ENCODE peak calls at places on chromosome 17, in four cellular contexts. K, V, R and S are unnamed samples.

GRCh38 chr17:2227025-2227699 is 76.4 kb downstream of the SMG6 start:
- DNase-seq in K (no peak), V (no peak), R (peak), S (no peak)

GRCh38 chr17:19727466-19728113 is 11.2 kb upstream of the SLC47A2 start:
- DNase-seq in K (no peak), V (peak), R (no peak), S (peak)

GRCh38 chr17:67992541-67993152 is 3.6 kb downstream of the C17orf58 start:
- DNase-seq in K (no peak), V (no peak), R (no peak), S (no peak)

GRCh38 chr17:79920751-79921410 is 81.6 kb upstream of the CBX4 start:
- DNase-seq in K (no peak), V (no peak), R (no peak), S (no peak)

GRCh38 chr17:8855477-8856204 is 11.8 kb downstream of the PIK3R6 start:
- DNase-seq in K (no peak), V (no peak), R (no peak), S (no peak)

GRCh38 chr17:17391575-17392370 is 85.0 kb upstream of the MED9 start:
- DNase-seq in K (no peak), V (no peak), R (no peak), S (no peak)

GRCh38 chr17:56112086-56112485 is 41.2 kb upstream of the ANKFN1 start:
- DNase-seq in K (no peak), V (no peak), R (no peak), S (no peak)

GRCh38 chr17:46136820-46137219 is 56.4 kb downstream of the KANSL1 start:
- DNase-seq in K (no peak), V (no peak), R (peak), S (no peak)

GRCh38 chr17:80922580-80923160 is 69.0 kb upstream of the CHMP6 start:
- DNase-seq in K (no peak), V (no peak), R (peak), S (peak)

GRCh38 chr17:55098765-55099164 is 130.2 kb downstream of the STXBP4 start:
- DNase-seq in K (no peak), V (no peak), R (no peak), S (no peak)

GRCh38 chr17:19876524-19877161 is 8.9 kb upstream of the ULK2 start:
- DNase-seq in K (no peak), V (peak), R (no peak), S (peak)

GRCh38 chr17:28100936-28101335 is 58.5 kb downstream of the NLK start:
- DNase-seq in K (no peak), V (no peak), R (no peak), S (no peak)

GRCh38 chr17:72383053-72383847 is 262.4 kb downstream of the SOX9 start:
- DNase-seq in K (no peak), V (no peak), R (no peak), S (no peak)

GRCh38 chr17:34565715-34566114 is 13.7 kb upstream of the TMEM132E start:
- DNase-seq in K (no peak), V (no peak), R (no peak), S (no peak)

GRCh38 chr17:17935321-17936271 is 36.6 kb downstream of the TOM1L2 start:
- DNase-seq in K (peak), V (peak), R (no peak), S (peak)

GRCh38 chr17:47615766-47616424 is 33.8 kb upstream of the KPNB1 start:
- DNase-seq in K (peak), V (no peak), R (peak), S (no peak)

GRCh38 chr17:58525239-58525638 is 10.8 kb upstream of the MTMR4 start:
- DNase-seq in K (no peak), V (peak), R (no peak), S (peak)

GRCh38 chr17:42422412-42422957 is 571 bp downstream of the CAVIN1 start:
- DNase-seq in K (no peak), V (no peak), R (peak), S (peak)

GRCh38 chr17:47066095-47066494 is 87.0 kb upstream of the RPRML start:
- DNase-seq in K (peak), V (no peak), R (no peak), S (no peak)

GRCh38 chr17:3892095-3892998 is 506 bp downstream of the CAMKK1 start:
- DNase-seq in K (peak), V (peak), R (peak), S (peak)

GRCh38 chr17:2158011-2158410 is 103.1 kb downstream of the HIC1 start:
- DNase-seq in K (no peak), V (peak), R (no peak), S (peak)

GRCh38 chr17:48439875-48440505 is 10.0 kb upstream of the SKAP1 start:
- DNase-seq in K (no peak), V (no peak), R (no peak), S (no peak)

GRCh38 chr17:57050303-57050702 is 34.7 kb upstream of the AKAP1 start:
- DNase-seq in K (no peak), V (no peak), R (no peak), S (no peak)

GRCh38 chr17:81150379-81151038 is 14.8 kb upstream of the PVALEF start:
- DNase-seq in K (no peak), V (no peak), R (no peak), S (no peak)

GRCh38 chr17:16465861-16466338 is 26.1 kb downstream of the LRRC75A start:
- DNase-seq in K (no peak), V (no peak), R (no peak), S (no peak)

GRCh38 chr17:50051082-50051576 is 4.8 kb upstream of the ITGA3 start:
- DNase-seq in K (peak), V (no peak), R (no peak), S (no peak)

GRCh38 chr17:50890675-50891516 is 24.7 kb upstream of the TOB1 start:
- DNase-seq in K (peak), V (no peak), R (no peak), S (no peak)

GRCh38 chr17:80981062-80981902 is 10.4 kb upstream of the CHMP6 start:
- DNase-seq in K (no peak), V (no peak), R (peak), S (no peak)

GRCh38 chr17:19641687-19642372 is 6.7 kb upstream of the ALDH3A2 start:
- DNase-seq in K (no peak), V (no peak), R (no peak), S (no peak)

GRCh38 chr17:82317394-82318168 is at the start of gene CD7:
- DNase-seq in K (no peak), V (no peak), R (no peak), S (no peak)

GRCh38 chr17:33127706-33128105 is 136.1 kb downstream of the SPACA3 start:
- DNase-seq in K (no peak), V (no peak), R (no peak), S (no peak)

GRCh38 chr17:17350491-17351355 is 47.5 kb downstream of the NT5M start:
- DNase-seq in K (peak), V (no peak), R (no peak), S (no peak)

GRCh38 chr17:6507535-6507934 is 48.8 kb downstream of the PITPNM3 start:
- DNase-seq in K (peak), V (no peak), R (no peak), S (peak)

GRCh38 chr17:56653877-56654276 is 60.4 kb downstream of the NOG start:
- DNase-seq in K (peak), V (no peak), R (peak), S (no peak)

GRCh38 chr17:51439395-51440229 is 179.3 kb downstream of the UTP18 start:
- DNase-seq in K (no peak), V (no peak), R (no peak), S (no peak)

GRCh38 chr17:42675984-42676423 is 790 bp downstream of the PLEKHH3 start:
- DNase-seq in K (peak), V (no peak), R (peak), S (peak)

GRCh38 chr17:72618018-72618509 is 474.4 kb downstream of the SLC39A11 start:
- DNase-seq in K (no peak), V (no peak), R (peak), S (no peak)

GRCh38 chr17:45841883-45842525 is 2.7 kb upstream of the SPPL2C start:
- DNase-seq in K (no peak), V (no peak), R (no peak), S (no peak)

GRCh38 chr17:69175812-69176517 is 34.3 kb upstream of the ABCA6 start:
- DNase-seq in K (peak), V (no peak), R (no peak), S (no peak)

GRCh38 chr17:40340327-40340726 is 24.2 kb downstream of the GJD3 start:
- DNase-seq in K (no peak), V (no peak), R (no peak), S (no peak)

GRCh38 chr17:40341808-40342574 is 22.5 kb downstream of the GJD3 start:
- DNase-seq in K (peak), V (peak), R (peak), S (peak)

GRCh38 chr17:40339068-40339699 is 25.4 kb downstream of the GJD3 start:
- DNase-seq in K (no peak), V (no peak), R (no peak), S (no peak)

GRCh38 chr17:40342575-40343058 is 21.9 kb downstream of the GJD3 start:
- DNase-seq in K (no peak), V (no peak), R (no peak), S (no peak)

GRCh38 chr17:40340880-40341807 is 23.4 kb downstream of the GJD3 start:
- DNase-seq in K (peak), V (peak), R (peak), S (peak)
- TF ChIP-seq EP300 in K (no peak), V (peak), R (peak), S (no peak)

GRCh38 chr17:30187528-30187927 is 48.0 kb downstream of the SLC6A4 start:
- DNase-seq in K (no peak), V (no peak), R (no peak), S (no peak)
- TF ChIP-seq EP300 in K (no peak), V (no peak), R (no peak), S (no peak)

DNA sequence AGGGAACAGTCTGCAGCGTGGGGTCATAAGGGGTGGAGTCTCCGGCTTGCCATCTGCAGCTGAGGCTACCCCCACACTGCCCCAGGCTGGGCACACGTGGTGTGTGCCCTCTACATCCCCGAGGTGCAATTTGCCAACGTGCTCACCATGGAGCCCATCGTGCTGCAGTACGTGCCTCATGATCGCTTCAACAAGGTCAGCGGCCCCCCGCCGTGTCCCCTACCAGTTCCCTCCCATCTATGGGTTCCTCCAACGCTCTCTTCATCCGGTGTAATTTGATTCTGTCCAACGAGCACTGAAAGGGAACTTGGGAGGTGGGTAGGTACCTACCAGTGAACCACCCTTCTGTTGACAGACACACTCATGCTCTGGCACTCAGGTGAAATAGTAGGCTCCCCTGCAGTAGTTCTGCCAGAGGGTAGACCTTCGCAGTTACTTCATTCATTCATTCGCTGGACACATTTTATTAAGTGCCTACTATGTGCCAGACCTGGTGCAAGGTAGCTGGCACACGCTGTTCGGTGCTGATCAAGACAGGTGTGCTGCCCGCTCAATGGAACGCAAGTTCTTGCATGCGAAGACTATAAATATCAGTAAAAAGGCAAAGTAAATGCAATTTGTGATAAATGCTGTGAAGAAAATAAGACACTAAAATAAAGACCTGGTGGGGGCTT is 2.7 kb downstream of the MLLT6 start:
- DNase-seq in K (no peak), V (no peak), R (no peak), S (no peak)
- TF ChIP-seq EP300 in K (no peak), V (no peak), R (no peak), S (no peak)

DNA sequence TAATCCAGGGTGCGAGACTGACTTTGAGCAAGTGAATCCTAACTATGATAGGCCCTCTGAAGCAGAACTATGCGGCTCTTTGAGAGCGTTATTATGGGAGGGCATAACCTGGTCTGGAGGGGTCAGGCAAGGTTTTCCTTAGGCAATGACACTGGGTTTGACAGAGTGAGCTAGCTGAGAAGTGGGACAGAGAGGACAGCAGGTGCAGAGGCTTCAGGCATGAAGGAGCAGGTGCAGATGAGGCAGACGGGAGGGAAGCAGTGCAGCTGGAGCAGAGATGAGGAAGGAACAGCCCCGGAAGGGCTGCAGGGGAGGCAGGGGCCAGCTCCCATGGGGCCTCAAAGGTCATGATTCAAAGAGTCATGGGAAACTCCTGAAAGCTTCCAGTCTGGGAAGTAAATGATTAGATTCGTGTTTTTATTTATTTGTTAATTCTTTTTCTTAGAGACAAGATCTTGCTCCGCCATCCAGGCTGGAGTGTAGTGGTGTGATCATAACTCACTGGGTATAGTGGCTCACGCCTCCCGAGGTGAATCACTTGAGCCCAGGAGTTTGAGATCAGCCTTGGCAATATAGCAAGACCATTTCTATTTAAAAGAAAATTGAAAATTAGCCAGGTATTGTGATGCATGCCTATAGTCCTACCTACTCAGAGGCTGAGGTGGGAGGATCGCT is 5.4 kb downstream of the MARCHF10 start:
- DNase-seq in K (no peak), V (no peak), R (no peak), S (no peak)
- TF ChIP-seq EP300 in K (no peak), V (no peak), R (no peak), S (no peak)